ENCODE peak calls at places on chromosomes 16 and 17, in eight cellular contexts. P, N, Y, O, X, K, M and C are unnamed samples.

GRCh38 chr17:82065638-82066303 is at the start of gene DUS1L:
- DNase-seq in P (peak; percentile 91), N (peak; percentile 37), Y (peak; percentile 70), O (peak; percentile 50), X (peak; percentile 83), K (peak; percentile 54), M (peak; percentile 87), C (peak; percentile 87)

GRCh38 chr16:7270823-7271222 is 61.8 kb upstream of the RBFOX1 start:
- DNase-seq in P (no peak), N (no peak), Y (no peak), O (no peak), X (no peak), K (no peak), M (no peak), C (no peak)

GRCh38 chr16:78953526-78953925 is 647.0 kb downstream of the MAF start:
- DNase-seq in P (no peak), N (no peak), Y (no peak), O (no peak), X (no peak), K (no peak), M (no peak), C (no peak)

GRCh38 chr17:10871914-10872313 is 34.0 kb upstream of the PIRT start:
- DNase-seq in P (no peak), N (no peak), Y (no peak), O (no peak), X (no peak), K (no peak), M (peak; percentile 78), C (no peak)

GRCh38 chr17:7842380-7842949 is 8.4 kb downstream of the KDM6B start:
- DNase-seq in P (peak; percentile 95), N (peak; percentile 97), Y (peak; percentile 95), O (peak; percentile 45), X (peak; percentile 45), K (peak; percentile 85), M (peak; percentile 92), C (no peak)

GRCh38 chr17:404703-405102 is 52.1 kb upstream of the RPH3AL start:
- DNase-seq in P (no peak), N (no peak), Y (no peak), O (no peak), X (no peak), K (no peak), M (no peak), C (no peak)

GRCh38 chr16:30953511-30954124 is 3.9 kb upstream of the SETD1A start:
- DNase-seq in P (peak; percentile 84), N (peak; percentile 71), Y (peak; percentile 54), O (peak; percentile 95), X (peak; percentile 97), K (peak; percentile 52), M (peak; percentile 71), C (peak; percentile 95)

GRCh38 chr16:88686062-88686438 is 257 bp downstream of the SNAI3 start:
- DNase-seq in P (no peak), N (no peak), Y (no peak), O (no peak), X (no peak), K (no peak), M (peak; percentile 83), C (no peak)

GRCh38 chr16:84769416-84769815 is 50.4 kb upstream of the CRISPLD2 start:
- DNase-seq in P (no peak), N (no peak), Y (no peak), O (no peak), X (no peak), K (no peak), M (no peak), C (no peak)

GRCh38 chr17:75308732-75309629 is 19.7 kb upstream of the SLC25A19 start:
- DNase-seq in P (no peak), N (no peak), Y (no peak), O (no peak), X (no peak), K (no peak), M (no peak), C (no peak)

GRCh38 chr16:10629592-10629963 is 49.2 kb upstream of the EMP2 start:
- DNase-seq in P (no peak), N (no peak), Y (no peak), O (peak; percentile 84), X (no peak), K (no peak), M (no peak), C (peak; percentile 91)

GRCh38 chr17:10226930-10227695 is 28.7 kb upstream of the GAS7 start:
- DNase-seq in P (peak; percentile 79), N (peak; percentile 22), Y (peak; percentile 19), O (peak; percentile 80), X (peak; percentile 65), K (peak; percentile 24), M (peak; percentile 73), C (peak; percentile 95)

GRCh38 chr17:42188749-42189650 is 3.7 kb upstream of the HCRT start:
- DNase-seq in P (no peak), N (no peak), Y (no peak), O (no peak), X (no peak), K (no peak), M (no peak), C (peak; percentile 55)

GRCh38 chr16:15665107-15665506 is 15.1 kb downstream of the NDE1 start:
- DNase-seq in P (no peak), N (no peak), Y (no peak), O (no peak), X (no peak), K (no peak), M (no peak), C (no peak)

GRCh38 chr16:83058376-83058775 is 431.6 kb downstream of the CDH13 start:
- DNase-seq in P (no peak), N (no peak), Y (no peak), O (no peak), X (no peak), K (no peak), M (no peak), C (no peak)

GRCh38 chr16:74695450-74696422 is 4.9 kb downstream of the MLKL start:
- DNase-seq in P (peak; percentile 86), N (peak; percentile 93), Y (peak; percentile 63), O (peak; percentile 94), X (peak; percentile 88), K (peak; percentile 87), M (peak; percentile 81), C (peak; percentile 90)

GRCh38 chr16:1979271-1980025 is 1.8 kb downstream of the NOXO1 start:
- DNase-seq in P (no peak), N (no peak), Y (no peak), O (peak; percentile 50), X (peak; percentile 52), K (no peak), M (peak; percentile 95), C (peak; percentile 89)

GRCh38 chr17:18038149-18038850 is 668 bp downstream of the ATPAF2 start:
- DNase-seq in P (no peak), N (peak; percentile 16), Y (no peak), O (peak; percentile 24), X (no peak), K (no peak), M (no peak), C (peak; percentile 68)

DNA sequence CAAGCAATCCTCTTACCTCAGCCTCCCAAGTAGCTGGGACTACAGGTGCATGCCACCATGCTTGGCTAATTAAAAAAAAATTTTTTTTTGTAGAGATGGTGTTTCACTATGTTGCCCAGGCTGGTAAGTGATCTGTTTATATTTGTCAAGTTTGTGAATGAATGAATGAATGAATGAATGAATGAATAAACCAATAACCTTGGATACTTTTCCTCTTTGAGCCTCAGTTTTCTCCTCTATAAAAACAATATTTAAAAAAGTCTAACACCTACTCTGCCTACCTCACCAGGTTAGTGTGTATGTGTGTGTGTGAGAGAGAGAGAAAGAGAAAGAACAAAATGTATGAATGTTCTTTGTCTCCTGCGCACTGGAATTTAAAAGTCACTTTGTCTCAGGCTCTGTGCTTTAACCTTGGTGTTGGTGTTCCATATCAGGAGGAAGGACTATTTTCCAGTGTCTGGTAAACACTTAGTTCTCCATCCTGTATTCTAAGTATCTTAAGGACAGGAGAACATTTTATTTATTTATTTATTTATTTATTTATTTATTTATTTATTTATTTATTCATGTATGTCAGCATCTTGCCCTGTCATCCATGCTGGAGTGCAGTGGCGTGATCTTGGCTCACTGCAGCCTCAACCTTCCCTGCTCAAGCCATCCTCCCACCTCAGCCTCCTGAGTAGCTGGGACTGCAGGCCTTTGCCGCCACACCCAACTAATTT is 27.1 kb downstream of the CHD9 start:
- DNase-seq in P (no peak), N (no peak), Y (no peak), O (no peak), X (no peak), K (no peak), M (no peak), C (no peak)
- H3K36me3 ChIP-seq in P (no peaks in the 10 kb centered on the region), N (no peaks in the 10 kb centered on the region), Y (no peaks in the 10 kb centered on the region), O (no peaks in the 10 kb centered on the region), X (no peaks in the 10 kb centered on the region), K (no peaks in the 10 kb centered on the region), M (no peaks in the 10 kb centered on the region), C (peaks cover 4% of the 10 kb centered on the region)

GRCh38 chr17:15361592-15361991 is 20.2 kb upstream of the TEKT3 start:
- DNase-seq in P (no peak), N (no peak), Y (no peak), O (no peak), X (no peak), K (no peak), M (no peak), C (peak; percentile 40)

GRCh38 chr17:15368605-15369004 is 27.2 kb upstream of the TEKT3 start:
- DNase-seq in P (no peak), N (no peak), Y (no peak), O (no peak), X (no peak), K (no peak), M (no peak), C (peak; percentile 20)

GRCh38 chr17:15363702-15364101 is 22.3 kb upstream of the TEKT3 start:
- DNase-seq in P (no peak), N (no peak), Y (no peak), O (peak; percentile 10), X (no peak), K (no peak), M (no peak), C (no peak)

GRCh38 chr17:15361151-15361550 is 19.8 kb upstream of the TEKT3 start:
- DNase-seq in P (no peak), N (no peak), Y (no peak), O (no peak), X (no peak), K (no peak), M (no peak), C (no peak)

DNA sequence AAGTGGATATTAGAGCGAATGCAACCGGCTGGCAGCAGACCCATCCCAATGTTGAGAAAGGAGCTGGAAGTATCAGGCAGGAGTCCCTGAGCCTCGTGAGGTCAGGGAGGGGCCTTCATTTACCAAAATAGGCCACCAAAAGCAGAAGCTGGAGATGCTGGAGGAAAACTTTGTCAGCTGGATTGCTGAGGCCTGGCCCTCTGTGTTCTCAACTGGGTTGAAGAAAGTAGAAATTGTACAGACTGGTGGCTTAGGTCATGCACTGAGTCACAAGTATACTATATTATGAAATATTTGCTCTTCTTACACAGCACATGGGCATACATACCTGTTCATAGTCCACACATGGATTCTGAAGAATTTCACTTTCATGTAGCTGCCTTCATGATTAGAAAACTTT is 23.2 kb upstream of the TEKT3 start:
- DNase-seq in P (no peak), N (no peak), Y (no peak), O (no peak), X (no peak), K (no peak), M (no peak), C (no peak)
- H3K36me3 ChIP-seq in P (no peaks in the 10 kb centered on the region), N (no peaks in the 10 kb centered on the region), Y (no peaks in the 10 kb centered on the region), O (no peaks in the 10 kb centered on the region), X (no peaks in the 10 kb centered on the region), K (no peaks in the 10 kb centered on the region), M (no peaks in the 10 kb centered on the region), C (no peaks in the 10 kb centered on the region)

GRCh38 chr16:56370185-56370584 is 55.2 kb downstream of the AMFR start:
- DNase-seq in P (no peak), N (no peak), Y (no peak), O (no peak), X (no peak), K (no peak), M (no peak), C (no peak)
- H3K36me3 ChIP-seq in P (peaks cover 2% of the 10 kb centered on the region), N (peaks cover 30% of the 10 kb centered on the region), Y (peaks cover 30% of the 10 kb centered on the region), O (peaks cover 2% of the 10 kb centered on the region), X (no peaks in the 10 kb centered on the region), K (no peaks in the 10 kb centered on the region), M (peaks cover 45% of the 10 kb centered on the region), C (peaks cover 46% of the 10 kb centered on the region)

GRCh38 chr17:51200846-51201245 is 34.6 kb downstream of the NME2 start:
- DNase-seq in P (no peak), N (no peak), Y (no peak), O (no peak), X (no peak), K (no peak), M (no peak), C (no peak)
- H3K36me3 ChIP-seq in P (peaks cover 5% of the 10 kb centered on the region), N (peaks cover 35% of the 10 kb centered on the region), Y (peaks cover 29% of the 10 kb centered on the region), O (peaks cover 7% of the 10 kb centered on the region), X (peaks cover 30% of the 10 kb centered on the region), K (no peaks in the 10 kb centered on the region), M (peaks cover 95% of the 10 kb centered on the region), C (peaks cover 79% of the 10 kb centered on the region)